ENCODE peak calls at places on chromosomes 5 and 9, in seven cellular contexts. T is IMR-90, W is psoas muscle, R is dorsolateral prefrontal cortex, P is body of pancreas, Z is heart left ventricle, C is tibial nerve. Y is an unnamed sample.

GRCh38 chr5:89087551-89088318 is 204.8 kb upstream of the MEF2C start:
- DNase-seq in W (no peak), T (no peak), R (no peak), C (no peak), P (no peak), Z (peak), Y (no peak)

GRCh38 chr9:15354713-15355112 is 47.7 kb upstream of the TTC39B start:
- DNase-seq in C (no peak), W (no peak), P (no peak), Z (no peak), T (no peak), R (no peak), Y (peak)

GRCh38 chr5:175678074-175678473 is 20.2 kb downstream of the HRH2 start:
- DNase-seq in Z (no peak), P (no peak), C (no peak), R (no peak), W (no peak), T (no peak), Y (no peak)

GRCh38 chr5:171614511-171614910 is 171.1 kb upstream of the SMIM23 start:
- DNase-seq in R (no peak), P (no peak), C (no peak), T (no peak), Z (no peak), W (no peak), Y (no peak)

GRCh38 chr9:4837768-4838546 is 45.2 kb downstream of the RCL1 start:
- DNase-seq in C (no peak), R (peak), T (peak), W (peak), P (no peak), Z (no peak), Y (peak)

GRCh38 chr5:53041071-53041692 is 52.0 kb downstream of the ITGA2 start:
- DNase-seq in C (no peak), Z (no peak), W (no peak), T (peak), P (no peak), R (no peak), Y (peak)

GRCh38 chr5:90874066-90874465 is 315.5 kb downstream of the ADGRV1 start:
- DNase-seq in C (no peak), T (no peak), R (no peak), W (no peak), Z (no peak), P (no peak), Y (no peak)

GRCh38 chr9:138104251-138105122 is 226.9 kb downstream of the CACNA1B start:
- DNase-seq in C (no peak), W (no peak), T (no peak), P (no peak), Z (no peak), R (no peak), Y (no peak)

GRCh38 chr9:137411670-137412380 is 11.1 kb downstream of the EXD3 start:
- DNase-seq in T (peak), Z (peak), R (no peak), C (peak), P (peak), W (peak), Y (no peak)

GRCh38 chr9:112558476-112558875 is 71.8 kb downstream of the KIAA1958 start:
- DNase-seq in Z (no peak), R (no peak), P (no peak), W (no peak), C (no peak), T (peak), Y (no peak)

GRCh38 chr9:12812710-12813109 is 37.9 kb downstream of the LURAP1L start:
- DNase-seq in T (no peak), Z (no peak), P (no peak), R (no peak), W (no peak), C (no peak), Y (no peak)

GRCh38 chr5:89421035-89421434 is 538.1 kb upstream of the MEF2C start:
- DNase-seq in C (no peak), T (no peak), Z (no peak), R (no peak), W (no peak), P (no peak), Y (no peak)

GRCh38 chr5:161889971-161890370 is 42.1 kb downstream of the GABRA1 start:
- DNase-seq in P (no peak), R (no peak), T (no peak), W (no peak), C (no peak), Z (no peak), Y (no peak)

GRCh38 chr5:120231563-120231962 is 232.5 kb upstream of the PRR16 start:
- DNase-seq in P (no peak), C (no peak), T (no peak), W (no peak), R (no peak), Z (no peak), Y (no peak)

GRCh38 chr9:119483153-119483552 is 113.9 kb upstream of the BRINP1 start:
- DNase-seq in Z (no peak), C (no peak), W (no peak), R (no peak), T (no peak), P (no peak), Y (no peak)

GRCh38 chr9:34547960-34548603 is 25.3 kb upstream of the ENHO start:
- DNase-seq in W (peak), T (peak), R (peak), P (peak), Z (peak), C (peak), Y (peak)

GRCh38 chr9:25350011-25350410 is 328.2 kb downstream of the TUSC1 start:
- DNase-seq in T (no peak), Z (no peak), W (no peak), P (no peak), C (no peak), R (no peak), Y (no peak)

GRCh38 chr5:13957032-13957645 is 12.7 kb upstream of the DNAH5 start:
- DNase-seq in W (no peak), P (no peak), T (peak), R (no peak), Z (no peak), C (no peak), Y (peak)

GRCh38 chr5:141866111-141866510 is 12.1 kb downstream of the PCDH1 start:
- DNase-seq in P (peak), T (no peak), C (no peak), Z (no peak), R (peak), W (no peak), Y (no peak)

GRCh38 chr5:103340717-103341397 is 82.3 kb downstream of the MACIR start:
- DNase-seq in W (no peak), T (peak), R (no peak), C (no peak), P (no peak), Z (no peak), Y (no peak)

GRCh38 chr5:154677921-154678320 is 77.3 kb upstream of the LARP1 start:
- DNase-seq in C (no peak), Z (no peak), P (no peak), R (no peak), T (peak), W (no peak), Y (peak)
- H3K27ac ChIP-seq in C (no peak), Z (peak), P (peak), R (no peak), T (no peak), W (peak), Y (peak)

GRCh38 chr5:159642379-159642778 is 273.9 kb upstream of the ADRA1B start:
- DNase-seq in R (no peak), Z (no peak), W (no peak), C (no peak), P (no peak), T (no peak), Y (no peak)
- TF ChIP-seq CTCF in R (no peak), Z (no peak), W (no peak), C (no peak), P (no peak), T (peak), Y (no peak)

GRCh38 chr5:41763537-41763936 is 106.7 kb downstream of the OXCT1 start:
- DNase-seq in W (no peak), Z (no peak), P (no peak), R (peak), C (no peak), T (no peak), Y (no peak)
- H3K27ac ChIP-seq in W (no peak), Z (no peak), P (no peak), R (peak), C (no peak), T (no peak), Y (no peak)

GRCh38 chr5:77867194-77867691 is 91.1 kb upstream of the TBCA start:
- DNase-seq in R (no peak), C (no peak), W (no peak), Z (no peak), P (no peak), T (peak), Y (peak)
- TF ChIP-seq CTCF in R (peak), C (peak), W (no peak), Z (no peak), P (no peak), T (peak), Y (peak)

GRCh38 chr9:134458111-134458845 is 132.0 kb downstream of the RXRA start:
- DNase-seq in T (peak), C (no peak), W (no peak), P (no peak), R (no peak), Z (no peak), Y (no peak)

GRCh38 chr9:134455537-134455936 is 129.3 kb downstream of the RXRA start:
- DNase-seq in T (no peak), P (no peak), W (no peak), R (no peak), Z (peak), C (no peak), Y (no peak)

GRCh38 chr9:134457321-134457923 is 131.2 kb downstream of the RXRA start:
- DNase-seq in C (no peak), P (no peak), W (no peak), T (no peak), R (no peak), Z (peak), Y (no peak)

GRCh38 chr9:134455951-134456739 is 129.9 kb downstream of the RXRA start:
- DNase-seq in P (peak), C (peak), R (no peak), W (peak), T (peak), Z (peak), Y (no peak)

GRCh38 chr9:134456740-134457315 is 130.6 kb downstream of the RXRA start:
- DNase-seq in C (no peak), R (no peak), T (no peak), P (no peak), W (no peak), Z (no peak), Y (no peak)
- H3K27ac ChIP-seq in C (peak), R (peak), T (peak), P (peak), W (peak), Z (peak), Y (no peak)

DNA sequence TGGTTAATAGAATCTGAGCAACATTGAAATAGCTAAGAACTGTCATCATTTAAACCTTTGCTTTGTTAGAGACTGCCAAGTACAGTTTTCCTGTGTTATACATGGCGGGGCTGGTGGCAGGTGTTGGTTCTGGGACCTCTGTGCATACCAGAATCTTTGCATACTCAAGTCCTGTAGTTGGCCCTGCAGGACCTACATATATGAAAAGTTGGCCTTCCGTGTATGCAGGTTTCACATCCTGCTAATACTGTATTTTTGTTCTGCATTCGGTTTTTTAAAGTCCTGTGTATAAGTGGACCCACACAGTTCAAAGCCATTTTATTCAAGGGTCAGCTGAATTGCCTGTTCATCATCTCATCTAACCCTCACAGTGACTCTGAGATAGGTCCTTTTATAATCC is 36.4 kb downstream of the LARP1 start:
- DNase-seq in C (no peak), W (no peak), R (no peak), P (no peak), T (no peak), Z (no peak), Y (no peak)
- TF ChIP-seq CTCF in C (no peak), W (no peak), R (no peak), P (no peak), T (no peak), Z (no peak), Y (no peak)

DNA sequence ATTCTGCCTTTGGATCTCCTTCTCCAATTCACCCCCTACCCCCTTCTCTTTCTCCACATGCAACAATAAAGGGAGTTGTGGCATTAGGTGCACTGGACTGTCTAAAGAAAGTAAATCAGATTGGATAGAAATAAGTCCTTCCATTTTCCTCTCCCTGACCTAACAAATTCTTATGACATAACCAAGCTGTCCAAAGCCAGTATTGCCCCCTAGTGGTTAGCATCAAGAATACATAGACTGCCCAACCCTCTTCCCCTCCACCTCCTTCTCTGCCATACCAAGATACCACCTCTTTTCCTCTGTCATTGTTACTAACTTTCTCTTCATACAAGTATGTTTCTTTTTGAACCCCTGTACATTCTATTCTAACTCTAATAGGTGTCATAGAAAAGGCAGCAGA is 45.7 kb downstream of the PPARGC1B start:
- DNase-seq in R (no peak), Z (no peak), C (no peak), P (no peak), W (no peak), T (no peak), Y (no peak)
- H3K27ac ChIP-seq in R (no peak), Z (peak), C (no peak), P (no peak), W (peak), T (no peak), Y (no peak)

DNA sequence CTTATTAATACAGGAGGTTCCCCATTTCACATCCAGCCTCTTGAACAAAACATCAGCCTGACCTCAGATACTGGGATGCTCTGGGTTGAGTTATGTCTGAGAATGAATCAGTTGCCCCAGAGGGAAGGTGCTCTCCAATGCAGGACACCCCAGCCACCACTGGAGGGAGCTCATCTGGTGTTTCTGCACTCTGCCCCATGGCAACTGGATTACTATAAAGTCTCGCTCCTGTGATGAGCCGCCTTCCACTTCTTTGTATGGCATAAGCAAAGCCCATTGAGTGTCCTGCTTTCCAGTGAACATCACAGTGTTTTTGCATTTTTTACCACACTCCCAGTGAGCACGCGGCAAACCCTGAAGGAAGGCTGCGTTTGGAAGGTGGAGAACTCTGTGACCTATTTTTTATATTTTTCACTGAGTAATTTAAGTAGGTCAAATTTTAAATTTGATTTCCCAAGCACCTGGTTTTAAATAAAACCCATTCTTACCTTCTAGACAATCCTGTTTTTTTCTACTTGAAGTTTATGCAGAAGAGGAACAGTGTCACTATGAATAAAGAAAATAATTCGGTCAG is 176.9 kb upstream of the WWC1 start:
- DNase-seq in P (peak), C (no peak), Z (no peak), T (peak), W (no peak), R (no peak), Y (peak)
- TF ChIP-seq CTCF in P (peak), C (no peak), Z (peak), T (peak), W (peak), R (peak), Y (peak)

GRCh38 chr9:129936222-129936621 is 101.0 kb downstream of the USP20 start:
- DNase-seq in Z (no peak), P (no peak), R (peak), C (no peak), T (no peak), W (no peak), Y (no peak)

GRCh38 chr9:129932303-129933151 is 97.3 kb downstream of the USP20 start:
- DNase-seq in W (no peak), T (peak), Z (no peak), P (no peak), R (no peak), C (no peak), Y (peak)

GRCh38 chr9:129930743-129931142 is 95.5 kb downstream of the USP20 start:
- DNase-seq in Z (no peak), P (no peak), C (no peak), R (no peak), T (no peak), W (no peak), Y (no peak)

GRCh38 chr9:129933709-129934586 is 98.7 kb downstream of the USP20 start:
- DNase-seq in R (no peak), C (no peak), W (no peak), T (peak), Z (no peak), P (no peak), Y (no peak)

DNA sequence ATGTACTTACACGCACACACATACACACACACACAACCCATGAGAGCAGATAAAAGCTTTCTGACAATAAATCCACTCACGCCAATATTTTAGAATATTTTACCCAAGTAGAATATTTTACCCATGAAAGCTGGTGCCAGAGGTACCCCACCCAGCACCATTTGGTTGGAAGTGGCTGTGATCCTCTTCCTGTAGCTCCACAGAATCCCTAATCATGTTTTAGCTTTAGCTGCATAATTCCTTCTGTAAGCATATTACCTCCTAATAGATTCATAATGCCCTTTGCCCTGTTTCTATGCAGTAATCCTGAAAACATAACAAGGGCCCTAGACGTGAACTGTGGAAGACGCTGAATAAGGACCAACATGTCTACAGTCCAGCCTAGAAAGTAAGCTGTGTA is 98.0 kb downstream of the USP20 start:
- DNase-seq in R (no peak), T (no peak), Z (no peak), W (no peak), P (no peak), C (no peak), Y (no peak)
- H3K27ac ChIP-seq in R (peak), T (no peak), Z (no peak), W (no peak), P (no peak), C (peak), Y (no peak)

Y was measured in cardiac muscle cell.